ENCODE peak calls at places on chromosome 11, in nine cellular contexts. P is RWPE2; M is IMR-90; E is neural progenitor cell; W is tibial nerve; J is iPS DF 6.9; G is Panc1; V is CD8-positive, alpha-beta T cell; Z is CD4-positive, CD25-positive, alpha-beta regulatory T cell. T is an unnamed sample. For H3K36me3, the result is how much of the 10 kb centered on the place peaks cover.

GRCh38 chr11:80388133-80388532 is 947.3 kb upstream of the TENM4 start:
- DNase-seq in P (no peak), M (no peak), E (peak), W (no peak), J (no peak), G (no peak), V (no peak), Z (no peak), T (no peak)

GRCh38 chr11:125224391-125225015 is 60.0 kb downstream of the PKNOX2 start:
- DNase-seq in P (no peak), M (peak), E (peak), W (peak), J (no peak), G (no peak), V (no peak), Z (no peak), T (peak)

GRCh38 chr11:70502677-70503076 is 104.3 kb downstream of the CTTN start:
- DNase-seq in P (peak), M (no peak), E (no peak), W (no peak), J (no peak), G (no peak), V (no peak), Z (no peak), T (no peak)

GRCh38 chr11:76803811-76804600 is 20.9 kb downstream of the TSKU start:
- DNase-seq in P (no peak), M (peak), E (no peak), W (no peak), J (no peak), G (no peak), V (no peak), Z (no peak), T (no peak)

GRCh38 chr11:15969701-15970329 is 386.5 kb downstream of the SOX6 start:
- DNase-seq in P (no peak), M (peak), E (no peak), W (no peak), J (no peak), G (no peak), V (no peak), Z (no peak), T (peak)

GRCh38 chr11:129268371-129268770 is 76.2 kb upstream of the ARHGAP32 start:
- DNase-seq in P (no peak), M (no peak), E (no peak), W (no peak), J (no peak), G (no peak), V (no peak), Z (no peak), T (no peak)

GRCh38 chr11:131666006-131666405 is 295.6 kb downstream of the NTM start:
- DNase-seq in P (peak), M (no peak), E (no peak), W (no peak), J (no peak), G (no peak), V (no peak), Z (no peak), T (no peak)

GRCh38 chr11:833114-833791 is 501 bp downstream of the CD151 start:
- DNase-seq in P (no peak), M (no peak), E (peak), W (no peak), J (no peak), G (no peak), V (no peak), Z (no peak), T (no peak)

GRCh38 chr11:31816467-31817053 is 5.4 kb upstream of the PAX6 start:
- DNase-seq in P (no peak), M (no peak), E (peak), W (no peak), J (no peak), G (no peak), V (no peak), Z (no peak), T (no peak)

GRCh38 chr11:116730568-116730967 is 42.2 kb downstream of the BUD13 start:
- DNase-seq in P (no peak), M (no peak), E (no peak), W (no peak), J (no peak), G (no peak), V (no peak), Z (no peak), T (no peak)

GRCh38 chr11:12285106-12285505 is 92.3 kb upstream of the PARVA start:
- DNase-seq in P (no peak), M (peak), E (no peak), W (no peak), J (no peak), G (no peak), V (no peak), Z (no peak), T (peak)

GRCh38 chr11:8685306-8685705 is 2.7 kb downstream of the RPL27A start:
- DNase-seq in P (no peak), M (no peak), E (no peak), W (no peak), J (no peak), G (no peak), V (no peak), Z (no peak), T (no peak)

GRCh38 chr11:85893378-85893777 is 38.2 kb downstream of the CCDC83 start:
- DNase-seq in P (no peak), M (no peak), E (peak), W (no peak), J (no peak), G (no peak), V (no peak), Z (no peak), T (no peak)

GRCh38 chr11:45300715-45301114 is 14.6 kb upstream of the SYT13 start:
- DNase-seq in P (no peak), M (no peak), E (no peak), W (no peak), J (no peak), G (no peak), V (no peak), Z (no peak), T (no peak)

GRCh38 chr11:2369896-2370295 is 7.2 kb upstream of the CD81 start:
- DNase-seq in P (no peak), M (no peak), E (no peak), W (no peak), J (no peak), G (no peak), V (no peak), Z (no peak), T (no peak)

GRCh38 chr11:64048042-64048854 is 12.5 kb downstream of the FLRT1 start:
- DNase-seq in P (no peak), M (no peak), E (peak), W (peak), J (no peak), G (no peak), V (no peak), Z (no peak), T (no peak)

GRCh38 chr11:121886005-121886739 is 229.8 kb downstream of the BLID start:
- DNase-seq in P (no peak), M (no peak), E (no peak), W (peak), J (no peak), G (no peak), V (no peak), Z (no peak), T (no peak)

GRCh38 chr11:61844909-61845565 is 16.9 kb downstream of the FADS2 start:
- DNase-seq in P (no peak), M (no peak), E (no peak), W (no peak), J (no peak), G (no peak), V (no peak), Z (no peak), T (no peak)

GRCh38 chr11:73313652-73314051 is 5.6 kb downstream of the ARHGEF17 start:
- DNase-seq in P (no peak), M (no peak), E (no peak), W (no peak), J (no peak), G (no peak), V (no peak), Z (no peak), T (no peak)

GRCh38 chr11:73312036-73312435 is 4.0 kb downstream of the ARHGEF17 start:
- DNase-seq in P (no peak), M (no peak), E (no peak), W (no peak), J (no peak), G (no peak), V (no peak), Z (no peak), T (no peak)

GRCh38 chr11:73311394-73311869 is 3.4 kb downstream of the ARHGEF17 start:
- DNase-seq in P (no peak), M (no peak), E (no peak), W (no peak), J (no peak), G (no peak), V (no peak), Z (no peak), T (no peak)

GRCh38 chr11:73314121-73314948 is 6.3 kb downstream of the ARHGEF17 start:
- DNase-seq in P (no peak), M (peak), E (peak), W (no peak), J (no peak), G (no peak), V (no peak), Z (no peak), T (peak)

DNA sequence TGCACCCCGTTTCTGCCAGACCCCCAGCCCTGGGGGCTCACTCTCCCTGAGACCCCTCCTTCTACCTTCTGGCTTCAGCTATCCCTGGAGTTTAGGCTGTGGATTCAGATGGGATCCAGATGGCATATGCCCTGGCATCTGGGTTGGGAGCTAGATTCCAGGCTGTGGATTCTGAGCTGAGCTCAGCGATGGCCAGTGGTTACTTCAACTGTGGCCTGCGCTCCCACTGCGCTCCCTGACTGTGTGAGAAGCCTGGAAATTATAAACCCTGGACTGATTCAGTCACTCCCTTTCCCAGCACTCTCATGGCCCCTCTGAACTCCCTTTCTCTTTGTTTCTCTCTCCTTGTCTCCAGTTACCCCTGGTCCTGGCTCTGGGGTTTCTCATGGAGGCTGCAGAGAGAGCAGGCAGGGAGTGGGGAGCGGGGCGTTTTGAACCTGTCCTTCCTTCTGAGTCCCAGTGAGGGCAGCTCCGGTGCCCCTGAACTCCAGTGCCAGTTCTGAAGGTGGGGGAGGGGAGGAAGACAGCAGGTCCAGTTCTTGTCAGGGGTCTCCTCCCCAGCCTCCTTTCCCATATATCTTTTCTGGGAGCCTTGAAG is 4.8 kb downstream of the ARHGEF17 start:
- DNase-seq in P (no peak), M (peak), E (no peak), W (no peak), J (no peak), G (no peak), V (no peak), Z (no peak), T (peak)
- H3K27ac ChIP-seq in P (no peak), M (peak), E (no peak), W (peak), J (no peak), G (peak), V (no peak), Z (no peak), T (peak)

GRCh38 chr11:118488480-118489109 is 38.7 kb upstream of the TTC36 start:
- DNase-seq in P (no peak), M (peak), E (peak), W (no peak), J (peak), G (peak), V (peak), Z (peak), T (peak)

GRCh38 chr11:118485273-118485672 is 42.0 kb upstream of the TTC36 start:
- DNase-seq in P (no peak), M (no peak), E (no peak), W (no peak), J (no peak), G (no peak), V (no peak), Z (no peak), T (no peak)

GRCh38 chr11:118484405-118484804 is 42.9 kb upstream of the TTC36 start:
- DNase-seq in P (no peak), M (no peak), E (no peak), W (no peak), J (no peak), G (no peak), V (no peak), Z (no peak), T (no peak)
- H3K36me3 ChIP-seq in P (half or more), M (under half), E (half or more), W (under half), J (under half), G (half or more), V (under half), Z (half or more), T (half or more)

GRCh38 chr11:46857666-46858065 is 11.6 kb upstream of the CKAP5 start:
- DNase-seq in P (no peak), M (no peak), E (no peak), W (no peak), J (no peak), G (no peak), V (no peak), Z (no peak), T (no peak)
- H3K27ac ChIP-seq in P (no peak), M (no peak), E (no peak), W (no peak), J (no peak), G (no peak), V (no peak), Z (no peak), T (no peak)

GRCh38 chr11:34150494-34151151 is 45.2 kb downstream of the NAT10 start:
- DNase-seq in P (no peak), M (no peak), E (no peak), W (no peak), J (no peak), G (no peak), V (no peak), Z (no peak), T (no peak)

GRCh38 chr11:34148504-34149165 is 43.2 kb downstream of the NAT10 start:
- DNase-seq in P (no peak), M (no peak), E (no peak), W (no peak), J (no peak), G (no peak), V (no peak), Z (no peak), T (no peak)

GRCh38 chr11:34149274-34149673 is 43.8 kb downstream of the NAT10 start:
- DNase-seq in P (no peak), M (no peak), E (no peak), W (no peak), J (no peak), G (no peak), V (no peak), Z (no peak), T (no peak)

GRCh38 chr11:34151166-34151565 is 45.7 kb downstream of the NAT10 start:
- DNase-seq in P (no peak), M (no peak), E (no peak), W (no peak), J (no peak), G (no peak), V (no peak), Z (no peak), T (no peak)

DNA sequence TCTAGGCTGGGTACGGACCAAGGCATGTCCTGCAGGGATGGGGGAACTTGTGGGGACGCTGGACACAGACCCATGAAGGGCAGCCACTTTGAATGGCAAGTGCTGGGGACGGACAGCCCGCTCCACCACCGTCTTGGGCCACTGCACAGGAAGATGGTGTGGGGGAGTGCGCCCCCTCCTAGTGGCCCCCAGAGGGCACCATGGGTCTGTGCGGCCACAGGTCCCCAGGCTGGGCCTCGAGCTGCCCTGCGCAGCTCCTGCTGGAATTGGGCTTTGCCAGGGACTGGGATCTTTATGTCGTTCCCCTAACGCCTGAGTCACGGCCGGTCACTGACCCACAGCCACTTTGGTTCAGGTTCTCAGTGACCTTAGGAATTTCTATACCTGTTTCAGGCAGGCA is 44.4 kb downstream of the NAT10 start:
- DNase-seq in P (no peak), M (no peak), E (peak), W (no peak), J (no peak), G (no peak), V (no peak), Z (no peak), T (no peak)
- H3K36me3 ChIP-seq in P (half or more), M (under half), E (under half), W (under half), J (under half), G (under half), V (under half), Z (under half), T (under half)

GRCh38 chr11:69005631-69006368 is 7.2 kb downstream of the MRGPRF start:
- DNase-seq in P (peak), M (no peak), E (no peak), W (peak), J (no peak), G (no peak), V (no peak), Z (no peak), T (no peak)

GRCh38 chr11:69006816-69007215 is 6.2 kb downstream of the MRGPRF start:
- DNase-seq in P (peak), M (no peak), E (no peak), W (no peak), J (no peak), G (no peak), V (no peak), Z (no peak), T (no peak)

GRCh38 chr11:69008774-69009440 is 4.1 kb downstream of the MRGPRF start:
- DNase-seq in P (peak), M (peak), E (no peak), W (peak), J (no peak), G (no peak), V (no peak), Z (no peak), T (peak)

GRCh38 chr11:69009441-69010211 is 3.4 kb downstream of the MRGPRF start:
- DNase-seq in P (peak), M (no peak), E (no peak), W (no peak), J (no peak), G (no peak), V (no peak), Z (no peak), T (no peak)

GRCh38 chr11:69007978-69008381 is 5.1 kb downstream of the MRGPRF start:
- DNase-seq in P (peak), M (peak), E (no peak), W (no peak), J (no peak), G (no peak), V (no peak), Z (no peak), T (no peak)
- H3K27ac ChIP-seq in P (peak), M (peak), E (no peak), W (peak), J (no peak), G (no peak), V (no peak), Z (no peak), T (no peak)

GRCh38 chr11:74138021-74138420 is 32.8 kb downstream of the C2CD3 start:
- DNase-seq in P (no peak), M (peak), E (no peak), W (no peak), J (no peak), G (no peak), V (no peak), Z (no peak), T (no peak)
- H3K36me3 ChIP-seq in P (under half), M (under half), E (under half), W (under half), J (under half), G (under half), V (under half), Z (under half), T (under half)

GRCh38 chr11:44065161-44065571 is 904 bp upstream of the ACCS start:
- DNase-seq in P (no peak), M (no peak), E (peak), W (no peak), J (no peak), G (no peak), V (no peak), Z (no peak), T (no peak)

GRCh38 chr11:44065851-44066731 is at the start of gene ACCS:
- DNase-seq in P (peak), M (peak), E (peak), W (peak), J (peak), G (peak), V (peak), Z (peak), T (peak)

GRCh38 chr11:44068180-44068579 is 2.1 kb downstream of the ACCS start:
- DNase-seq in P (no peak), M (no peak), E (no peak), W (no peak), J (no peak), G (no peak), V (no peak), Z (no peak), T (no peak)

GRCh38 chr11:44066732-44067131 is 662 bp downstream of the ACCS start:
- DNase-seq in P (peak), M (peak), E (no peak), W (no peak), J (no peak), G (no peak), V (no peak), Z (no peak), T (peak)

DNA sequence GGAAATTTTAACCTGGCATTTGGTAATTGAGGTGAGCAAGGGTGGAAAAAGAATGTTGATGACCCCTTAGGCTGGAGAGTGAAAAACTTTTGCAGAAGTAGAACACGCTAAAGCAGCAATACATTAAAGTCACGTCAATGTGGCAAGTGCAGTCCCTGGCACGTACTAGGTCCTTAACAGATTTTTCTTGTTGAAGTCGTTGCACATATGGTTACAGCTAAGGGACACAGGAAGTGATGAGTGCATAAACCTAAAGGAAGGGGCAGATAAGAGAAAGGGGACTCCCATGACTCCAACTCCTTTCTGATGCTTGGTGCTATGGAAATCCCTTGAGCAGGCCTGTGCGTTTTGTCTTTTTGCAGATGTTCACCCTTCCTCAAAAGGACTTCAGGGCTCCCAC is 1.2 kb downstream of the ACCS start:
- DNase-seq in P (no peak), M (no peak), E (no peak), W (no peak), J (no peak), G (no peak), V (no peak), Z (no peak), T (no peak)
- H3K27ac ChIP-seq in P (no peak), M (no peak), E (no peak), W (no peak), J (no peak), G (peak), V (no peak), Z (peak), T (no peak)

GRCh38 chr11:111605681-111606080 is 3.4 kb downstream of the SIK2 start:
- DNase-seq in P (no peak), M (no peak), E (no peak), W (no peak), J (no peak), G (no peak), V (no peak), Z (no peak), T (no peak)
- H3K36me3 ChIP-seq in P (under half), M (under half), E (under half), W (under half), J (under half), G (under half), V (under half), Z (under half), T (under half)